ENCODE peak calls at places on chromosomes 11 and 22, in nine cellular contexts. Z is effector memory CD4-positive, alpha-beta T cell; T is hepatocyte; W is CD8-positive, alpha-beta memory T cell; F is cardiac muscle cell; M is CD4-positive, alpha-beta T cell; U is pancreas; I is GM23248; N is spleen. A is an unnamed sample.
A peak's percentile ranks its signal among the peaks of the same experiment; 100 is the strongest.

GRCh38 chr11:70481625-70482528 is 83.5 kb downstream of the CTTN start:
- DNase-seq in U (no peak), T (peak; percentile 41), W (no peak), F (peak; percentile 43), I (peak; percentile 71), M (no peak), N (no peak), Z (no peak), A (no peak)

GRCh38 chr11:100789500-100789899 is 102.4 kb downstream of the ARHGAP42 start:
- DNase-seq in W (no peak), U (peak; percentile 24), I (no peak), M (no peak), Z (no peak), N (no peak), F (no peak), T (peak; percentile 35), A (no peak)

GRCh38 chr11:83115992-83116641 is 40.8 kb upstream of the PCF11 start:
- DNase-seq in W (no peak), N (no peak), Z (no peak), T (no peak), F (no peak), M (no peak), U (no peak), I (no peak), A (no peak)

GRCh38 chr11:126355324-126355925 is at the start of gene ST3GAL4:
- DNase-seq in F (peak; percentile 81), T (peak; percentile 88), U (peak; percentile 80), M (peak; percentile 56), N (peak; percentile 95), W (peak; percentile 37), Z (peak; percentile 36), I (peak; percentile 79), A (peak; percentile 90)

GRCh38 chr22:35839811-35840739 is 122.4 kb downstream of the APOL5 start:
- DNase-seq in I (peak; percentile 97), N (peak; percentile 76), W (no peak), M (no peak), T (peak; percentile 95), U (peak; percentile 78), F (peak; percentile 98), Z (no peak), A (no peak)

GRCh38 chr11:20102393-20102792 is 57.9 kb downstream of the DBX1 start:
- DNase-seq in I (no peak), M (no peak), F (no peak), U (no peak), T (no peak), Z (no peak), W (no peak), N (no peak), A (no peak)

GRCh38 chr11:108647701-108648527 is 17.0 kb upstream of the DDX10 start:
- DNase-seq in I (peak; percentile 86), W (peak; percentile 56), N (peak; percentile 72), T (peak; percentile 85), F (peak; percentile 90), M (peak; percentile 55), U (peak; percentile 83), Z (peak; percentile 40), A (no peak)

GRCh38 chr11:86262387-86262786 is 17.8 kb downstream of the EED start:
- DNase-seq in F (no peak), Z (no peak), I (no peak), W (no peak), M (no peak), N (no peak), U (no peak), T (no peak), A (no peak)

GRCh38 chr11:117145393-117145761 is 1.3 kb downstream of the PAFAH1B2 start:
- DNase-seq in Z (peak; percentile 11), N (no peak), I (peak; percentile 79), W (no peak), F (peak; percentile 50), M (no peak), U (no peak), T (peak; percentile 19), A (no peak)

GRCh38 chr11:133906746-133907145 is 50.0 kb downstream of the IGSF9B start:
- DNase-seq in W (no peak), I (no peak), N (peak; percentile 56), Z (no peak), M (no peak), T (no peak), U (no peak), F (no peak), A (no peak)

GRCh38 chr11:16561150-16561549 is 177.3 kb upstream of the C11orf58 start:
- DNase-seq in I (no peak), U (no peak), T (no peak), Z (no peak), M (no peak), F (no peak), W (no peak), N (no peak), A (no peak)

GRCh38 chr11:118841469-118842222 is 42.0 kb upstream of the CXCR5 start:
- DNase-seq in U (no peak), N (no peak), W (peak; percentile 15), I (no peak), Z (peak; percentile 22), M (peak; percentile 11), T (no peak), F (no peak), A (no peak)

GRCh38 chr11:107957109-107957588 is 28.9 kb downstream of the RAB39A start:
- DNase-seq in W (no peak), M (no peak), U (no peak), T (no peak), F (peak; percentile 23), I (peak; percentile 37), Z (no peak), N (no peak), A (no peak)

GRCh38 chr11:113645593-113646349 is 60.3 kb downstream of the TMPRSS5 start:
- DNase-seq in M (no peak), N (no peak), I (no peak), U (no peak), T (peak; percentile 39), Z (no peak), F (peak; percentile 35), W (no peak), A (no peak)

GRCh38 chr22:46757104-46757503 is 5.3 kb upstream of the TBC1D22A start:
- DNase-seq in T (no peak), F (no peak), N (peak; percentile 21), W (no peak), Z (no peak), M (no peak), U (no peak), I (no peak), A (no peak)

DNA sequence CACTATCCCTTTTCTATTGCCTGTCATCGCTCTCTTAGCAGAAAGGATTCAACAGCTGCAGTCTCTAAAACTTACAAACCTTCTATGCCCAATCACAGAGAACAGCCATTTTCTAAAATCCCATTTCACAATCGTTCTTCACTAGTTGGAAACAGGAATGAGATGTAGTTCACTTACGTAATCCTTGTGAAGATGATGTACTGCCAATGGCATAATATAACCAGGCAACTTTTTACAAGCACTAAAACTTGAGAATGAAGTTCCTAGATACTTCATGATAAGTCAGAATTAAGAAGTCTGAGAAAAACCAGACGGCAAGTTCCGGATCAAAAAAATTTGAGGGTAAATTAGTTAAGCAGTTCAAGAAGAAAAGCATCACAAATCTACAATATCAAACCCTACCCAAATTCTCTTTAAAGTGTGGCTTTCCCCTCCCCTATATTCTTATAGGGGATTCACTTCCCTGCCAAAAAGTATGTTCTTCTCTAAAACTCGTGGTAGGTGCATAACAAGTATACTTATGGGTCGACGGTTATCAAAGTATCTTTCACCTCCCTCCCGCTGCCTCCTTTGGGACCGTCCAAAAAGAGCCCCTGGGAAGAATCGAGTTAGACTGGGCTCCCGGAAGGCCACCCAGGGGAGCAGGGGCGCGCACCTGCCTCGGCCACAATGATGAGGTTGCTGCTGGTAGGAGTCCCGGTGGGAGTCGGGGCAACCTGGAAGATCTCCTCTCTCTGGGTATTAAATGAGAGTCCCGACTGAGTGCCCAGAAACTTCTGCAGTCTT is 666 bp downstream of the MSANTD4 start:
- DNase-seq in Z (no peak), T (peak; percentile 11), I (peak; percentile 70), N (no peak), U (no peak), W (no peak), M (no peak), F (peak; percentile 60), A (no peak)
- H3K27ac ChIP-seq in Z (peak overlapping the region; percentile 62), T (peak overlapping the region; percentile 81), I (peak overlapping the region; percentile 54), N (peak overlapping the region; percentile 73), U (peak overlapping the region; percentile 38), W (peak overlapping the region; percentile 58), M (peak overlapping the region; percentile 3), F (peak overlapping the region; percentile 67), A (peak overlapping the region; percentile 90)

DNA sequence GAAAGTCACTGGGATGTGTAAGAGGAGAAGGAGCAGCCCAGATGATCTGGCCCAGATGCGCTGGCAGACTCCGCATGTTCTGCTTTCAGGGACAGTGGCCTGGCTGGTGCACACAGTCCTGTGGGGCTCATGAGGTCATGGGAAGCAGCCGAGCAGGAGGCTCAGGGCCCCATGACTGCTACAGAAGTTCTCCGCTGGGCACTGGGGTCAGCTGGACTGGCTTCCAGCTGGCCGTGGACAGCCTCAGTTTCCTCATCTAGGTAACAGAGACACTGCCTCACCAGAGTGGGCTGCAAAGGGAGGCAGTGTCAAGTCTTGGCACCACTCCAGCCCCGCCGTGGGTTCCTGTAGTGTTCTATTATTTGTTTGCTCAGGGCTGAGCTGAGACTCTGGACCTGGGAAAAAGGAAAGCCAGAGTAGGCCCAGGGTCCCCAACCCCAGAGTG is 45.1 kb downstream of the MED15 start:
- DNase-seq in Z (no peak), T (peak; percentile 51), I (peak; percentile 90), F (peak; percentile 14), U (peak; percentile 63), W (no peak), N (peak; percentile 74), M (no peak), A (peak; percentile 36)
- H3K27ac ChIP-seq in Z (peak overlapping the region; percentile 84), T (peak overlapping the region; percentile 96), I (peak overlapping the region; percentile 95), F (peak overlapping the region; percentile 82), U (peak overlapping the region; percentile 82), W (peak overlapping the region; percentile 13), N (peak overlapping the region; percentile 76), M (peak overlapping the region; percentile 89), A (peak overlapping the region; percentile 94)

DNA sequence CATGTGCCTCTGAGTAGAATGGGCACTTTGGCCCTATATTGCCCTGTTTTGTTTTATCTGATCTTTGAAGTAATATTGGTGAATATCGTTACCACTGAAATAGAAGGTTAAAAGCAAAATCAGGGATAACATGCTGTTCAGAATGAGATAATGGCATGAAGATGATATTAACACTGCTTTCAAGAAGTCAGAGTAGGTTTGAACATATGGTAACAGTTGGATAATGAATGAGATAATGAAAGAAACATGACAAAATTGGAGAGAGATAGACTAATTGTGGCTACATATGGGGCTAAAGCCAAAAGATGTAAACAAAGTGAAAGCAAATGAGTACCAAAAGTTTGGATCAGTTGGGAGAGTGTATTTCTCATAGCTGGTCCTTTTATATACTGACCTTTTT is 730.6 kb upstream of the CCDC179 start:
- DNase-seq in T (no peak), I (no peak), N (no peak), M (no peak), U (no peak), F (no peak), Z (no peak), W (no peak), A (no peak)
- H3K27ac ChIP-seq in T (no peak overlapping the region), I (no peak overlapping the region), N (no peak overlapping the region), M (no peak overlapping the region), U (no peak overlapping the region), F (no peak overlapping the region), Z (no peak overlapping the region), W (no peak overlapping the region), A (no peak overlapping the region)

DNA sequence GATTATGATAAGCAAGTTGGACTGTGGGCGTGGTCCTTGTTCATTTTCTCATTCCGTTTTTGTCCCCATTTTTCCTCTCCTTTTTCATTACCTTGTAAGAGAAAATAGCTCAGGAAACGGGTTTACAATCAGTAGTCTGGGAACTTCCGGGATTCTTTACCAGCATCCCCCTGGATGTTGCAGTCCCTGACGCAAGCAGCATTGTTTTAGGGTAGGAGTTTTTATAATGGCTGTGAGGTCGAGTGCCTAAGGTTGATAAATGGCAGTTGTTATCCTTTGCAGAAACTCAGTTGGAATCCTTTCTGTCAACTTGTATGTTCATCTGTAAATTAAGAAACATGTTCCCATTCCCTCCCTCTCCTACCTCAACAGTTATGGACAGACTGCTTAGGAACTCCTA is 68.3 kb downstream of the ARHGEF12 start:
- DNase-seq in N (no peak), T (no peak), U (no peak), W (no peak), M (no peak), I (no peak), Z (no peak), F (peak; percentile 52), A (no peak)
- H3K27ac ChIP-seq in N (no peak overlapping the region), T (no peak overlapping the region), U (no peak overlapping the region), W (no peak overlapping the region), M (no peak overlapping the region), I (no peak overlapping the region), Z (no peak overlapping the region), F (no peak overlapping the region), A (no peak overlapping the region)